ENCODE peak calls at places on chromosomes 6 and 20, in six cellular contexts. One of them, this sample, is unnamed.

GRCh38 chr6:7996538-7997225 is 67.5 kb downstream of the BLOC1S5 start:
- DNase-seq in Panc1: no peak
- DNase-seq in HepG2: peak; percentile 31
- DNase-seq in K562: no peak
- DNase-seq in SK-N-SH: peak; percentile 57
- DNase-seq in HCT116: no peak
- DNase-seq in this sample: no peak

GRCh38 chr20:57959018-57959417 is 249.2 kb upstream of the PMEPA1 start:
- DNase-seq in Panc1: no peak
- DNase-seq in HepG2: no peak
- DNase-seq in K562: no peak
- DNase-seq in SK-N-SH: no peak
- DNase-seq in HCT116: no peak
- DNase-seq in this sample: no peak

GRCh38 chr6:17066610-17067009 is 35.2 kb upstream of the STMND1 start:
- DNase-seq in Panc1: no peak
- DNase-seq in HepG2: no peak
- DNase-seq in K562: no peak
- DNase-seq in SK-N-SH: no peak
- DNase-seq in HCT116: no peak
- DNase-seq in this sample: no peak

GRCh38 chr6:121506761-121507754 is 71.6 kb downstream of the GJA1 start:
- DNase-seq in Panc1: no peak
- DNase-seq in HepG2: no peak
- DNase-seq in K562: no peak
- DNase-seq in SK-N-SH: no peak
- DNase-seq in HCT116: no peak
- DNase-seq in this sample: no peak

GRCh38 chr6:170454512-170455285 is 98.4 kb downstream of the PSMB1 start:
- DNase-seq in Panc1: no peak
- DNase-seq in HepG2: no peak
- DNase-seq in K562: no peak
- DNase-seq in SK-N-SH: peak; percentile 62
- DNase-seq in HCT116: no peak
- DNase-seq in this sample: no peak

GRCh38 chr20:16476032-16476431 is 97.2 kb downstream of the KIF16B start:
- DNase-seq in Panc1: peak; percentile 22
- DNase-seq in HepG2: peak; percentile 76
- DNase-seq in K562: peak; percentile 24
- DNase-seq in SK-N-SH: peak; percentile 45
- DNase-seq in HCT116: peak; percentile 24
- DNase-seq in this sample: no peak

GRCh38 chr20:4052139-4052480 is 36.8 kb upstream of the RNF24 start:
- DNase-seq in Panc1: no peak
- DNase-seq in HepG2: no peak
- DNase-seq in K562: no peak
- DNase-seq in SK-N-SH: no peak
- DNase-seq in HCT116: no peak
- DNase-seq in this sample: no peak

GRCh38 chr6:136994782-136995181 is 50.0 kb downstream of the IL20RA start:
- DNase-seq in Panc1: no peak
- DNase-seq in HepG2: peak; percentile 57
- DNase-seq in K562: no peak
- DNase-seq in SK-N-SH: no peak
- DNase-seq in HCT116: no peak
- DNase-seq in this sample: no peak

GRCh38 chr6:151665329-151665728 is 142.2 kb upstream of the ESR1 start:
- DNase-seq in Panc1: no peak
- DNase-seq in HepG2: no peak
- DNase-seq in K562: no peak
- DNase-seq in SK-N-SH: no peak
- DNase-seq in HCT116: no peak
- DNase-seq in this sample: no peak

GRCh38 chr20:37311710-37312355 is 22.4 kb downstream of the MANBAL start:
- DNase-seq in Panc1: no peak
- DNase-seq in HepG2: no peak
- DNase-seq in K562: no peak
- DNase-seq in SK-N-SH: no peak
- DNase-seq in HCT116: no peak
- DNase-seq in this sample: no peak

GRCh38 chr20:63064745-63065711 is 58.3 kb upstream of the BHLHE23 start:
- DNase-seq in Panc1: no peak
- DNase-seq in HepG2: no peak
- DNase-seq in K562: no peak
- DNase-seq in SK-N-SH: no peak
- DNase-seq in HCT116: no peak
- DNase-seq in this sample: no peak

GRCh38 chr6:76707630-76708029 is 635.2 kb upstream of the IMPG1 start:
- DNase-seq in Panc1: no peak
- DNase-seq in HepG2: no peak
- DNase-seq in K562: no peak
- DNase-seq in SK-N-SH: no peak
- DNase-seq in HCT116: no peak
- DNase-seq in this sample: no peak

GRCh38 chr6:28866342-28867077 is 57.3 kb downstream of the TRIM27 start:
- DNase-seq in Panc1: no peak
- DNase-seq in HepG2: peak; percentile 85
- DNase-seq in K562: peak; percentile 31
- DNase-seq in SK-N-SH: peak; percentile 70
- DNase-seq in HCT116: no peak
- DNase-seq in this sample: peak; percentile 72

GRCh38 chr6:63883597-63883996 is 248.0 kb downstream of the PHF3 start:
- DNase-seq in Panc1: no peak
- DNase-seq in HepG2: no peak
- DNase-seq in K562: no peak
- DNase-seq in SK-N-SH: no peak
- DNase-seq in HCT116: no peak
- DNase-seq in this sample: no peak

GRCh38 chr6:139828751-139829519 is 454.5 kb upstream of the CITED2 start:
- DNase-seq in Panc1: no peak
- DNase-seq in HepG2: no peak
- DNase-seq in K562: no peak
- DNase-seq in SK-N-SH: no peak
- DNase-seq in HCT116: no peak
- DNase-seq in this sample: no peak

GRCh38 chr20:50794846-50795634 is at the start of gene BCAS4:
- DNase-seq in Panc1: no peak
- DNase-seq in HepG2: peak; percentile 76
- DNase-seq in K562: peak; percentile 96
- DNase-seq in SK-N-SH: peak; percentile 98
- DNase-seq in HCT116: peak; percentile 42
- DNase-seq in this sample: peak; percentile 50

GRCh38 chr20:35135867-35136586 is 11.1 kb downstream of the EDEM2 start:
- DNase-seq in Panc1: no peak
- DNase-seq in HepG2: no peak
- DNase-seq in K562: no peak
- DNase-seq in SK-N-SH: no peak
- DNase-seq in HCT116: no peak
- DNase-seq in this sample: peak; percentile 49

GRCh38 chr6:36336779-36337194 is at the start of gene BNIP5:
- DNase-seq in Panc1: no peak
- DNase-seq in HepG2: no peak
- DNase-seq in K562: no peak
- DNase-seq in SK-N-SH: no peak
- DNase-seq in HCT116: no peak
- DNase-seq in this sample: no peak

GRCh38 chr20:44648579-44648978 is 2.9 kb downstream of the ADA start:
- DNase-seq in Panc1: no peak
- DNase-seq in HepG2: peak; percentile 35
- DNase-seq in K562: no peak
- DNase-seq in SK-N-SH: no peak
- DNase-seq in HCT116: no peak
- DNase-seq in this sample: no peak

GRCh38 chr6:73325656-73326055 is 28.4 kb downstream of the DPPA5 start:
- DNase-seq in Panc1: no peak
- DNase-seq in HepG2: no peak
- DNase-seq in K562: no peak
- DNase-seq in SK-N-SH: no peak
- DNase-seq in HCT116: no peak
- DNase-seq in this sample: no peak

GRCh38 chr6:157823523-157824370 is 701 bp downstream of the SNX9 start:
- DNase-seq in Panc1: peak; percentile 60
- DNase-seq in HepG2: peak; percentile 67
- DNase-seq in K562: peak; percentile 70
- DNase-seq in SK-N-SH: peak; percentile 79
- DNase-seq in HCT116: peak; percentile 62
- DNase-seq in this sample: peak; percentile 34

GRCh38 chr6:4133941-4134838 is 1.2 kb downstream of the ECI2 start:
- DNase-seq in Panc1: no peak
- DNase-seq in HepG2: peak; percentile 57
- DNase-seq in K562: peak; percentile 41
- DNase-seq in SK-N-SH: peak; percentile 11
- DNase-seq in HCT116: no peak
- DNase-seq in this sample: peak; percentile 18

GRCh38 chr6:5181494-5182287 is 79.1 kb downstream of the LYRM4 start:
- DNase-seq in Panc1: no peak
- DNase-seq in HepG2: no peak
- DNase-seq in K562: no peak
- DNase-seq in SK-N-SH: no peak
- DNase-seq in HCT116: no peak
- DNase-seq in this sample: peak; percentile 70

GRCh38 chr20:4006640-4007039 is 8.7 kb downstream of the RNF24 start:
- DNase-seq in Panc1: no peak
- DNase-seq in HepG2: no peak
- DNase-seq in K562: no peak
- DNase-seq in SK-N-SH: peak; percentile 34
- DNase-seq in HCT116: no peak
- DNase-seq in this sample: no peak

GRCh38 chr20:14334306-14334930 is 3.0 kb downstream of the FLRT3 start:
- DNase-seq in Panc1: no peak
- DNase-seq in HepG2: peak; percentile 48
- DNase-seq in K562: no peak
- DNase-seq in SK-N-SH: peak; percentile 37
- DNase-seq in HCT116: no peak
- DNase-seq in this sample: no peak

GRCh38 chr6:134123666-134124208 is 71.3 kb upstream of the SLC2A12 start:
- DNase-seq in Panc1: peak; percentile 65
- DNase-seq in HepG2: peak; percentile 53
- DNase-seq in K562: peak; percentile 19
- DNase-seq in SK-N-SH: peak; percentile 53
- DNase-seq in HCT116: peak; percentile 94
- DNase-seq in this sample: no peak
- TF ChIP-seq REST in Panc1: no peak
- TF ChIP-seq REST in HepG2: no peak
- TF ChIP-seq REST in K562: no peak
- TF ChIP-seq REST in SK-N-SH: no peak
- TF ChIP-seq REST in HCT116: no peak
- TF ChIP-seq REST in this sample: no peak

GRCh38 chr6:44022296-44022661 is 105.0 kb downstream of the MRPL14 start:
- DNase-seq in Panc1: no peak
- DNase-seq in HepG2: no peak
- DNase-seq in K562: no peak
- DNase-seq in SK-N-SH: no peak
- DNase-seq in HCT116: no peak
- DNase-seq in this sample: no peak

GRCh38 chr6:44022671-44023352 is 104.4 kb downstream of the MRPL14 start:
- DNase-seq in Panc1: no peak
- DNase-seq in HepG2: no peak
- DNase-seq in K562: no peak
- DNase-seq in SK-N-SH: no peak
- DNase-seq in HCT116: no peak
- DNase-seq in this sample: no peak

GRCh38 chr6:44020664-44021425 is 106.4 kb downstream of the MRPL14 start:
- DNase-seq in Panc1: no peak
- DNase-seq in HepG2: no peak
- DNase-seq in K562: no peak
- DNase-seq in SK-N-SH: no peak
- DNase-seq in HCT116: no peak
- DNase-seq in this sample: no peak

GRCh38 chr6:44021628-44022295 is 105.5 kb downstream of the MRPL14 start:
- DNase-seq in Panc1: no peak
- DNase-seq in HepG2: no peak
- DNase-seq in K562: no peak
- DNase-seq in SK-N-SH: no peak
- DNase-seq in HCT116: no peak
- DNase-seq in this sample: no peak

GRCh38 chr6:44020148-44020547 is 107.1 kb downstream of the MRPL14 start:
- DNase-seq in Panc1: no peak
- DNase-seq in HepG2: no peak
- DNase-seq in K562: no peak
- DNase-seq in SK-N-SH: no peak
- DNase-seq in HCT116: no peak
- DNase-seq in this sample: no peak
- TF ChIP-seq POLR2AphosphoS5 in Panc1: no peak
- TF ChIP-seq POLR2AphosphoS5 in HepG2: no peak
- TF ChIP-seq POLR2AphosphoS5 in K562: no peak
- TF ChIP-seq POLR2AphosphoS5 in SK-N-SH: no peak
- TF ChIP-seq POLR2AphosphoS5 in HCT116: no peak
- TF ChIP-seq POLR2AphosphoS5 in this sample: no peak

DNA sequence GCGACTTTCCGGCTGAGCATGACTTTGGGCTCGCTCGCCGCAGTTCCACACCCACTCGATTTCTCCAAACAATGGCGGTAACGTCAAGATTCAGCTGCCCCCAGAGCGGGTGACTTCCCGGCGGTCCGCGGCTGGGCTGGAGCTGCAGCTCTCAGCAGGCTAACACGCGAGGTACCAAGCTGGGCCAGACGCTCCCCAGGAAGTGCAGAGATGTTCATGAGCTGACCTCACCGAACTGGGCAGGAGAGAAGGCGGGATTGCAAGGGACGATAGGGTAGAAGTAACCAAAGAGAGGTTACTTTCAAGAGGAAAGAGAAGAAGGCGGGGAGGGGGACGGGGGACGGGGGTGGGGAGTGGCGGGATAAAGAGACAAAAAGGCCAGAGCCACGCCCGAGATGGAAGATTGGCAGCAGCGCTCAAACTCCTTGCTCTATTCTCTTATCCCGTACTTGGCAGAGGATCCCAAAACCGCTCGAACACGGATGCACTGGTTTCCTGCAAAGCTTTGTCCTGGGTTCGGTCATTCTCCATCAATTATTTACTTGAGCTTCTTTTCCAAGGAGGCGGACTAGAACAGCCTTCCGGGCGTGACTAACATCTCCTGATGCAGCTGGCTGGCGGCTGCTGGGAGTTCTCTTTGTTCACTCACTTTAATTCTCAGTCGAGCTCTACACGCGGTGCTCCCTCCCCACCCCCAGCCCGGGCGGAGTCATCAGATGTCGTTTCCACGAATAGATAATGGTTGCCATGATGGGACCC is at the start of gene MTCL3:
- DNase-seq in Panc1: no peak
- DNase-seq in HepG2: no peak
- DNase-seq in K562: no peak
- DNase-seq in SK-N-SH: peak; percentile 76
- DNase-seq in HCT116: no peak
- DNase-seq in this sample: no peak
- H3K4me3 ChIP-seq in Panc1: peak within 1 kb of the TSS; percentile 20
- H3K4me3 ChIP-seq in HepG2: no peak within 1 kb of the TSS
- H3K4me3 ChIP-seq in K562: no peak within 1 kb of the TSS
- H3K4me3 ChIP-seq in SK-N-SH: peak within 1 kb of the TSS; percentile 68
- H3K4me3 ChIP-seq in HCT116: no peak within 1 kb of the TSS
- H3K4me3 ChIP-seq in this sample: no peak within 1 kb of the TSS

GRCh38 chr6:88120635-88121034 is 45.5 kb downstream of the CNR1 start:
- DNase-seq in Panc1: no peak
- DNase-seq in HepG2: no peak
- DNase-seq in K562: no peak
- DNase-seq in SK-N-SH: no peak
- DNase-seq in HCT116: no peak
- DNase-seq in this sample: no peak

GRCh38 chr6:88119769-88120168 is 46.4 kb downstream of the CNR1 start:
- DNase-seq in Panc1: no peak
- DNase-seq in HepG2: peak; percentile 4
- DNase-seq in K562: no peak
- DNase-seq in SK-N-SH: no peak
- DNase-seq in HCT116: no peak
- DNase-seq in this sample: no peak

GRCh38 chr6:88124925-88125557 is 41.1 kb downstream of the CNR1 start:
- DNase-seq in Panc1: no peak
- DNase-seq in HepG2: no peak
- DNase-seq in K562: no peak
- DNase-seq in SK-N-SH: no peak
- DNase-seq in HCT116: no peak
- DNase-seq in this sample: no peak
- TF ChIP-seq REST in Panc1: no peak
- TF ChIP-seq REST in HepG2: no peak
- TF ChIP-seq REST in K562: no peak
- TF ChIP-seq REST in SK-N-SH: no peak
- TF ChIP-seq REST in HCT116: no peak
- TF ChIP-seq REST in this sample: no peak

This sample was measured in HL-60.